ENCODE peak calls at places on chromosomes 3 and 15, in ten cellular contexts. X is pancreas, W is H9, B is transverse colon, R is HEK293T, D is HCT116, L is LoVo, F is H54, O is GM19239, S is amniotic stem cell. U is an unnamed sample.

GRCh38 chr3:187743195-187744141 is 1.8 kb downstream of the BCL6 start:
- DNase-seq in L (peak), R (no peak), X (peak), B (peak), O (no peak), F (no peak), W (no peak), S (no peak), D (no peak), U (no peak)

GRCh38 chr15:90099868-90100854 is 2.1 kb downstream of the IDH2 start:
- DNase-seq in O (no peak), X (peak), B (peak), F (peak), S (no peak), W (no peak), R (no peak), L (no peak), D (no peak), U (no peak)

GRCh38 chr15:38587214-38587613 is 22.6 kb upstream of the RASGRP1 start:
- DNase-seq in R (no peak), L (no peak), D (no peak), S (no peak), O (no peak), X (no peak), B (no peak), F (no peak), W (no peak), U (no peak)

GRCh38 chr3:43997788-43998373 is 243.8 kb upstream of the TOPAZ1 start:
- DNase-seq in D (no peak), O (no peak), W (no peak), F (no peak), L (no peak), B (no peak), X (no peak), S (no peak), R (no peak), U (no peak)

GRCh38 chr3:169966951-169967915 is 626 bp downstream of the SEC62 start:
- DNase-seq in F (peak), B (no peak), R (peak), L (peak), X (no peak), D (no peak), S (no peak), O (no peak), W (no peak), U (no peak)

GRCh38 chr3:196666001-196666867 is 26.7 kb downstream of the NRROS start:
- DNase-seq in R (no peak), D (no peak), L (no peak), S (no peak), X (no peak), F (peak), W (peak), O (no peak), B (no peak), U (no peak)

GRCh38 chr15:59298255-59298856 is 74.3 kb downstream of the MYO1E start:
- DNase-seq in D (peak), X (no peak), W (no peak), O (no peak), B (no peak), F (no peak), R (no peak), S (no peak), L (no peak), U (no peak)

GRCh38 chr3:29503969-29504368 is 223.1 kb downstream of the RBMS3 start:
- DNase-seq in O (no peak), X (no peak), S (no peak), B (peak), R (no peak), L (no peak), D (no peak), W (no peak), F (no peak), U (no peak)

GRCh38 chr15:86929461-86929860 is 849.8 kb downstream of the AGBL1 start:
- DNase-seq in X (no peak), L (no peak), D (no peak), S (no peak), F (no peak), R (no peak), B (no peak), O (no peak), W (no peak), U (no peak)

GRCh38 chr3:127441764-127442163 is 148.8 kb downstream of the TPRA1 start:
- DNase-seq in L (no peak), O (no peak), S (no peak), R (no peak), X (no peak), D (no peak), F (no peak), B (no peak), W (peak), U (no peak)

GRCh38 chr3:115381573-115381912 is 234.5 kb upstream of the ZBTB20 start:
- DNase-seq in L (no peak), X (no peak), B (no peak), D (no peak), S (no peak), F (no peak), W (no peak), R (no peak), O (no peak), U (no peak)

GRCh38 chr15:68028137-68028771 is 25.9 kb upstream of the PIAS1 start:
- DNase-seq in L (no peak), S (no peak), O (no peak), W (no peak), D (no peak), F (no peak), B (no peak), X (no peak), R (no peak), U (no peak)

GRCh38 chr3:98561727-98562521 is 30.1 kb downstream of the GPR15 start:
- DNase-seq in D (no peak), R (no peak), L (no peak), F (no peak), X (no peak), O (no peak), B (no peak), S (no peak), W (no peak), U (no peak)

GRCh38 chr15:58070801-58071418 is 5.4 kb upstream of the ALDH1A2 start:
- DNase-seq in R (peak), D (peak), B (peak), O (no peak), L (peak), X (peak), F (no peak), W (peak), S (peak), U (no peak)

GRCh38 chr3:125061170-125061569 is 5.4 kb upstream of the HEG1 start:
- DNase-seq in R (no peak), B (no peak), D (no peak), X (no peak), F (no peak), S (no peak), W (no peak), O (no peak), L (no peak), U (no peak)

GRCh38 chr3:94159062-94159726 is 96.3 kb downstream of the NSUN3 start:
- DNase-seq in F (peak), O (no peak), R (peak), B (no peak), W (no peak), S (no peak), X (no peak), L (peak), D (no peak), U (no peak)

GRCh38 chr3:155517907-155518306 is 224.4 kb upstream of the STRIT1 start:
- DNase-seq in L (no peak), X (no peak), S (no peak), R (no peak), F (no peak), W (no peak), O (no peak), B (no peak), D (no peak), U (no peak)

GRCh38 chr3:9630550-9631139 is 18.7 kb upstream of the MTMR14 start:
- DNase-seq in S (no peak), L (no peak), X (no peak), D (no peak), W (no peak), F (no peak), B (no peak), R (no peak), O (no peak), U (no peak)

GRCh38 chr15:99016680-99017321 is 9.2 kb upstream of the PGPEP1L start:
- DNase-seq in X (no peak), S (peak), D (no peak), W (no peak), F (peak), L (no peak), B (no peak), O (no peak), R (no peak), U (no peak)

GRCh38 chr15:64809649-64810498 is 15.6 kb downstream of the PIF1 start:
- DNase-seq in D (peak), B (peak), W (peak), F (peak), L (peak), R (peak), S (peak), O (peak), X (peak), U (no peak)

GRCh38 chr3:128554100-128554464 is 61.1 kb upstream of the GATA2 start:
- DNase-seq in S (no peak), D (no peak), B (no peak), O (no peak), R (no peak), F (peak), X (no peak), L (no peak), W (peak), U (no peak)

GRCh38 chr15:37100109-37100873 is at the start of gene MEIS2:
- DNase-seq in B (peak), L (peak), S (peak), D (peak), X (peak), F (peak), W (peak), O (peak), R (peak), U (no peak)

GRCh38 chr3:55006277-55006676 is 78.4 kb upstream of the LRTM1 start:
- DNase-seq in R (no peak), F (no peak), B (no peak), X (no peak), O (no peak), L (no peak), D (no peak), S (no peak), W (no peak), U (no peak)

GRCh38 chr3:154301556-154301955 is 22.7 kb downstream of the DHX36 start:
- DNase-seq in L (no peak), X (no peak), O (no peak), S (no peak), B (no peak), R (no peak), W (no peak), F (no peak), D (no peak), U (no peak)

GRCh38 chr15:83504365-83504764 is 57.2 kb downstream of the SH3GL3 start:
- DNase-seq in S (no peak), B (no peak), R (no peak), L (no peak), W (no peak), F (no peak), D (no peak), X (no peak), O (no peak), U (no peak)

GRCh38 chr3:36494461-36495109 is 114.3 kb downstream of the STAC start:
- DNase-seq in S (no peak), F (no peak), B (peak), W (no peak), R (no peak), X (no peak), O (no peak), L (no peak), D (no peak), U (no peak)

GRCh38 chr3:194097141-194097880 is 38.6 kb upstream of the HES1 start:
- DNase-seq in D (no peak), L (no peak), X (peak), O (no peak), R (no peak), W (no peak), S (no peak), F (no peak), B (no peak), U (no peak)

GRCh38 chr3:78050276-78051080 is 1010.6 kb downstream of the ROBO2 start:
- DNase-seq in O (no peak), R (no peak), X (no peak), W (no peak), S (no peak), B (no peak), D (no peak), F (no peak), L (no peak), U (no peak)

GRCh38 chr3:29057326-29057725 is 223.5 kb upstream of the RBMS3 start:
- DNase-seq in F (no peak), X (no peak), D (no peak), S (peak), R (no peak), B (no peak), L (no peak), O (no peak), W (peak), U (no peak)

GRCh38 chr3:112770026-112770626 is 76.5 kb downstream of the CD200R1L start:
- DNase-seq in X (no peak), S (no peak), R (no peak), D (peak), F (no peak), L (no peak), O (no peak), W (peak), B (no peak), U (no peak)

GRCh38 chr3:175208316-175208715 is 349.2 kb downstream of the NAALADL2 start:
- DNase-seq in B (no peak), S (no peak), L (no peak), W (no peak), O (no peak), X (no peak), R (no peak), D (no peak), F (no peak), U (no peak)

GRCh38 chr3:186824430-186825139 is 17.9 kb upstream of the ADIPOQ start:
- DNase-seq in D (no peak), O (no peak), X (no peak), W (peak), S (no peak), R (no peak), L (no peak), B (no peak), F (no peak), U (no peak)

GRCh38 chr3:139672247-139672646 is 5.5 kb downstream of the NMNAT3 start:
- DNase-seq in B (no peak), F (no peak), W (no peak), R (no peak), D (no peak), X (no peak), L (no peak), S (no peak), O (no peak), U (no peak)

GRCh38 chr15:96367436-96368200 is 37.1 kb downstream of the NR2F2 start:
- DNase-seq in X (no peak), L (no peak), R (no peak), F (no peak), W (peak), D (no peak), B (no peak), S (no peak), O (no peak), U (no peak)

GRCh38 chr3:22377421-22377820 is 626.4 kb upstream of the ZNF385D start:
- DNase-seq in W (no peak), L (no peak), X (no peak), R (no peak), O (no peak), F (no peak), S (no peak), B (no peak), D (no peak), U (no peak)

GRCh38 chr3:64445318-64446300 is 220.3 kb upstream of the PRICKLE2 start:
- DNase-seq in F (no peak), R (peak), W (peak), B (peak), L (no peak), X (peak), D (no peak), S (no peak), O (no peak), U (no peak)

GRCh38 chr3:160180581-160181216 is 44.5 kb upstream of the C3orf80 start:
- DNase-seq in B (no peak), F (peak), O (no peak), R (peak), L (no peak), S (no peak), D (no peak), W (no peak), X (no peak), U (no peak)

GRCh38 chr15:73941871-73942635 is 15.8 kb downstream of the LOXL1 start:
- DNase-seq in F (no peak), W (no peak), B (no peak), D (no peak), X (no peak), L (peak), S (no peak), O (no peak), R (no peak), U (no peak)

GRCh38 chr3:185151959-185152432 is 864 bp downstream of the C3orf70 start:
- DNase-seq in D (no peak), W (no peak), B (no peak), F (no peak), R (no peak), L (no peak), O (no peak), S (no peak), X (no peak), U (no peak)

GRCh38 chr3:175741951-175742350 is 882.8 kb downstream of the NAALADL2 start:
- DNase-seq in X (no peak), D (no peak), S (no peak), L (no peak), R (no peak), W (no peak), B (no peak), F (no peak), O (no peak), U (no peak)